ENCODE peak calls at places on chromosomes 7 and 10, in nine cellular contexts. N is dorsolateral prefrontal cortex; U is NCI-H1105; T is activated naive CD4-positive, alpha-beta T cell treated with Interleukin-2 at 50 U/mL for 16 hours; Q is G401; M is PC-3; V is stimulated activated CD4-positive, alpha-beta T cell treated with anti-CD3 and anti-CD28 coated beads, Interleukin-4, amount 100 ng/mL, for 24 hours; Z is AG10803; B is LoVo. I is an unnamed sample.

GRCh38 chr7:129780257-129781127 is 169.0 kb downstream of the NRF1 start:
- DNase-seq in M (peak), T (peak), V (peak), N (no peak), U (peak), Q (peak), Z (no peak), B (peak), I (no peak)

GRCh38 chr10:117005454-117006055 is 568 bp upstream of the SHTN1 start:
- DNase-seq in M (peak), Q (peak), N (peak), B (no peak), V (no peak), Z (no peak), T (no peak), U (no peak), I (peak)

GRCh38 chr7:106858618-106859532 is 6.2 kb upstream of the PIK3CG start:
- DNase-seq in N (no peak), Z (no peak), U (peak), Q (no peak), M (no peak), B (peak), T (no peak), V (no peak), I (no peak)

GRCh38 chr7:37920619-37921339 is at the start of gene EPDR1:
- DNase-seq in B (peak), N (peak), U (peak), T (no peak), M (peak), Q (peak), V (no peak), Z (peak), I (peak)

GRCh38 chr10:92692085-92692671 is 2.4 kb downstream of the HHEX start:
- DNase-seq in T (no peak), N (no peak), M (no peak), Z (no peak), V (no peak), U (no peak), B (no peak), Q (no peak), I (no peak)

GRCh38 chr7:22109761-22110160 is 164.1 kb upstream of the CDCA7L start:
- DNase-seq in N (peak), T (peak), U (no peak), M (peak), Z (peak), V (peak), Q (peak), B (no peak), I (no peak)

GRCh38 chr7:156816943-156817572 is 75.9 kb downstream of the LMBR1 start:
- DNase-seq in U (no peak), Z (peak), B (no peak), V (no peak), M (peak), Q (no peak), T (no peak), N (no peak), I (no peak)

GRCh38 chr10:84820121-84820520 is 491.7 kb downstream of the CCSER2 start:
- DNase-seq in N (no peak), V (no peak), Z (no peak), T (no peak), B (peak), M (peak), U (no peak), Q (peak), I (no peak)

GRCh38 chr7:48280100-48280499 is 108.8 kb downstream of the ABCA13 start:
- DNase-seq in N (no peak), T (no peak), M (peak), Z (peak), Q (no peak), U (no peak), B (no peak), V (no peak), I (no peak)

GRCh38 chr10:129531969-129532660 is 65.1 kb downstream of the MGMT start:
- DNase-seq in B (peak), U (no peak), M (no peak), V (no peak), Z (peak), T (no peak), N (no peak), Q (no peak), I (no peak)

GRCh38 chr10:49177391-49178355 is 10.5 kb downstream of the TMEM273 start:
- DNase-seq in U (no peak), V (peak), B (peak), Z (peak), Q (no peak), N (no peak), T (peak), M (peak), I (peak)

GRCh38 chr10:97718659-97719142 is 5.2 kb downstream of the MARVELD1 start:
- DNase-seq in U (peak), V (no peak), T (no peak), B (peak), N (no peak), Q (no peak), Z (peak), M (peak), I (no peak)

GRCh38 chr10:27446091-27446918 is 57.8 kb upstream of the RAB18 start:
- DNase-seq in V (no peak), N (no peak), Z (peak), U (peak), T (no peak), B (peak), Q (peak), M (peak), I (no peak)

GRCh38 chr10:70378122-70378521 is 4.3 kb downstream of the LRRC20 start:
- DNase-seq in V (no peak), Q (no peak), B (peak), T (no peak), M (peak), Z (peak), N (no peak), U (no peak), I (no peak)

GRCh38 chr7:42237891-42238531 is 1.0 kb upstream of the GLI3 start:
- DNase-seq in Q (no peak), M (no peak), T (no peak), Z (peak), V (no peak), N (no peak), U (no peak), B (no peak), I (peak)

GRCh38 chr7:26648429-26649015 is 215.9 kb downstream of the SKAP2 start:
- DNase-seq in T (no peak), M (peak), Q (peak), B (no peak), Z (peak), U (no peak), V (no peak), N (no peak), I (no peak)

GRCh38 chr10:125494631-125495239 is 188.2 kb downstream of the TEX36 start:
- DNase-seq in B (no peak), T (no peak), U (no peak), Z (no peak), Q (peak), M (no peak), V (no peak), N (no peak), I (no peak)

GRCh38 chr10:34627741-34628140 is 187.4 kb downstream of the PARD3 start:
- DNase-seq in T (no peak), U (no peak), N (no peak), V (no peak), B (no peak), Q (no peak), Z (no peak), M (no peak), I (no peak)

GRCh38 chr10:3781458-3782098 is 3.4 kb downstream of the KLF6 start:
- DNase-seq in Z (peak), B (no peak), T (peak), M (peak), N (no peak), U (no peak), Q (peak), V (peak), I (no peak)

GRCh38 chr7:117281562-117281961 is 41.3 kb downstream of the WNT2 start:
- DNase-seq in T (no peak), M (no peak), N (no peak), Z (peak), B (peak), Q (no peak), V (no peak), U (no peak), I (no peak)

GRCh38 chr10:97000487-97001182 is 168.5 kb downstream of the LCOR start:
- DNase-seq in T (no peak), U (no peak), N (no peak), V (no peak), B (peak), Q (no peak), Z (no peak), M (peak), I (no peak)

GRCh38 chr7:114450431-114450830 is 35.8 kb downstream of the FOXP2 start:
- DNase-seq in B (no peak), M (no peak), V (no peak), T (no peak), N (no peak), Z (no peak), Q (no peak), U (no peak), I (no peak)

GRCh38 chr10:131726460-131726861 is 174.3 kb upstream of the PPP2R2D start:
- DNase-seq in T (no peak), Q (peak), N (no peak), B (no peak), M (no peak), U (peak), Z (no peak), V (no peak), I (no peak)

GRCh38 chr10:43689955-43690771 is 41.5 kb upstream of the ZNF32 start:
- DNase-seq in B (peak), T (peak), M (peak), U (peak), V (peak), Q (peak), N (peak), Z (peak), I (peak)

GRCh38 chr10:110415809-110416208 is 81.9 kb upstream of the DUSP5 start:
- DNase-seq in N (no peak), U (no peak), T (no peak), M (no peak), Q (no peak), Z (no peak), B (no peak), V (no peak), I (no peak)

GRCh38 chr7:158973440-158973839 is 117.1 kb downstream of the DYNC2I1 start:
- DNase-seq in N (no peak), T (peak), M (peak), Z (no peak), V (peak), B (peak), Q (no peak), U (no peak), I (no peak)

GRCh38 chr7:42099076-42099836 is 137.8 kb downstream of the GLI3 start:
- DNase-seq in U (no peak), B (no peak), Z (no peak), M (peak), T (no peak), Q (no peak), V (no peak), N (no peak), I (no peak)

GRCh38 chr10:89129850-89130396 is 77.2 kb downstream of the CH25H start:
- DNase-seq in Z (peak), T (no peak), N (no peak), M (peak), Q (no peak), B (no peak), V (no peak), U (no peak), I (no peak)

GRCh38 chr10:73159038-73159648 is 8.7 kb downstream of the ECD start:
- DNase-seq in N (peak), B (peak), T (peak), U (peak), Z (peak), M (peak), V (peak), Q (peak), I (peak)

GRCh38 chr10:101331960-101332359 is 22.0 kb upstream of the BTRC start:
- DNase-seq in Z (no peak), V (no peak), Q (no peak), N (no peak), B (no peak), M (peak), T (no peak), U (no peak), I (no peak)